ENCODE peak calls at places on chromosomes 6 and 20, in five cellular contexts. U is IMR-90, T is colonic mucosa, O is neuronal stem cell, E is HepG2. N is an unnamed sample.

GRCh38 chr6:166763606-166764472 is 136.8 kb upstream of the RPS6KA2 start:
- DNase-seq in E (no peak), T (no peak), O (no peak), U (no peak), N (no peak)

GRCh38 chr6:40500227-40500626 is 86.9 kb downstream of the LRFN2 start:
- DNase-seq in E (no peak), O (no peak), U (no peak), T (no peak), N (peak; percentile 47)

GRCh38 chr6:25583906-25584305 is 68.1 kb upstream of the SCGN start:
- DNase-seq in O (no peak), T (no peak), U (no peak), E (no peak), N (no peak)

GRCh38 chr6:39054577-39055142 is 6.1 kb downstream of the GLP1R start:
- DNase-seq in U (no peak), E (no peak), T (no peak), O (no peak), N (no peak)

GRCh38 chr20:35502352-35502751 is 27.1 kb downstream of the C20orf173 start:
- DNase-seq in U (no peak), O (no peak), E (no peak), T (no peak), N (no peak)

GRCh38 chr20:9617940-9618339 is 103.5 kb downstream of the LAMP5 start:
- DNase-seq in O (no peak), U (peak; percentile 22), E (peak; percentile 58), T (no peak), N (no peak)

GRCh38 chr6:112903361-112903760 is 556.2 kb downstream of the RFPL4B start:
- DNase-seq in O (no peak), U (no peak), E (no peak), T (no peak), N (no peak)

GRCh38 chr20:20582733-20583132 is 129.7 kb downstream of the RALGAPA2 start:
- DNase-seq in U (no peak), O (no peak), E (no peak), T (no peak), N (no peak)

GRCh38 chr6:154440422-154441043 is 70.0 kb downstream of the CNKSR3 start:
- DNase-seq in T (no peak), E (no peak), U (no peak), O (no peak), N (no peak)

GRCh38 chr20:38115205-38115604 is 49.9 kb downstream of the TGM2 start:
- DNase-seq in O (no peak), E (no peak), U (no peak), T (no peak), N (no peak)

GRCh38 chr6:74091133-74091793 is 395.3 kb downstream of the CD109 start:
- DNase-seq in O (peak; percentile 45), U (peak; percentile 58), T (no peak), E (peak; percentile 45), N (no peak)

DNA sequence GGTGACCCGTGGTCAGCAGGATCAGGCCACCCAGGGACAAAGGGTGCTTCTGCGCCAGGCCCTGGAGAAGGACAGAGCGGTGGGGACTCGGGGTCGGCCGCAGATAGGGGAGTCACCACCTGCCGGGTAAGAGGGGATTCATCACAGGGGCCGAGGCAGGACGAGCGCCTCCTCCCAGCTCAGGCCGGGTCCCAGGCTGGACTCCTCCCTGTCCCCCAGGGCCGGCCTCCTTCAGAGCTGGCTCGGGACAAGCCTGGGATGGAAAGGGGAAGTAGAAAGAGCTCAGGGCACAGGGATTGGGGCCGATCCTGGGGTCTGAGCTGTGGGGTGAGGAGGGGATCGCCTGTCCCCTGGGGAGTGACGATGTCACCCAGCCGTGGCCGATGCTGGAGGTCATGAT is 154.6 kb upstream of the PROKR2 start:
- DNase-seq in T (no peak), U (no peak), O (no peak), E (no peak), N (no peak)
- H3K9ac ChIP-seq in T (no peak overlapping the region), U (no peak overlapping the region), O (no peak overlapping the region), E (no peak overlapping the region), N (no peak overlapping the region)

GRCh38 chr6:44269921-44270525 is at the start of gene TMEM151B:
- DNase-seq in E (no peak), O (no peak), U (no peak), T (no peak), N (no peak)
- H3K4me3 ChIP-seq in E (peak within 1 kb of the TSS; percentile 33), O (peak within 1 kb of the TSS; percentile 78), U (no peak within 1 kb of the TSS), T (no peak within 1 kb of the TSS), N (no peak within 1 kb of the TSS)

DNA sequence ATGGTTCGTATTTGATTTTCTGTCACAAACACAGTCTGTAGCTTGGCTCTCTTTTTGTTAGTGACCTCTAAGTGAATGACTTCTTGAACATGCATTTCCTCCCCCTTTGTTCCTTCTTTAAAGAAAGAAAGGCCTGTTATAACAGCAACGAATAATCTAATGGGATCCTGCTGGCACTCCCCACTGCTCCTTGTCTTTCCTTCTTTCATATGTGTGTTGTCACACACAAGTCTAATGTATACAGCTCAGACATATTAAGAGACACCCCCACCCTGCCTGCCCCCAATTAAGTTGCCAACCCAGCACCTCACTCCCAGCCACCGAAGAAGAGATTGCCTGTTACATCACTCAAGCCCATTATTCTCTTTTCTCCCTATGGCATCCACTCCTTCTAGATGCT is 4.9 kb upstream of the SAMD5 start:
- DNase-seq in E (no peak), U (no peak), O (peak; percentile 11), T (no peak), N (no peak)
- H3K9ac ChIP-seq in E (no peak overlapping the region), U (no peak overlapping the region), O (no peak overlapping the region), T (no peak overlapping the region), N (no peak overlapping the region)

GRCh38 chr6:10412948-10413849 is 1.7 kb downstream of the TFAP2A start:
- DNase-seq in O (no peak), E (no peak), T (no peak), U (no peak), N (peak; percentile 90)
- H3K4me3 ChIP-seq in O (peak overlapping the region; percentile 78), E (no peak overlapping the region), T (peak overlapping the region; percentile 56), U (peak overlapping the region; percentile 67), N (peak overlapping the region; percentile 43)

GRCh38 chr20:51412333-51412761 is 130.2 kb downstream of the NFATC2 start:
- DNase-seq in T (no peak), E (no peak), O (no peak), U (peak; percentile 52), N (peak; percentile 64)
- H3K9ac ChIP-seq in T (peak overlapping the region; percentile 12), E (no peak overlapping the region), O (no peak overlapping the region), U (no peak overlapping the region), N (no peak overlapping the region)